ENCODE peak calls at places on chromosome 10, in seven cellular contexts. One of them, this sample, is unnamed.

GRCh38 chr10:48257407-48257961 is 17.0 kb downstream of the FRMPD2 start:
- DNase-seq in GM06990: no peak
- DNase-seq in pancreas: no peak
- DNase-seq in NCI-H774: no peak
- DNase-seq in effector CD4-positive, alpha-beta T cell: no peak
- DNase-seq in ELR: no peak
- DNase-seq in stromal cell of bone marrow: no peak
- DNase-seq in this sample: peak; percentile 3

GRCh38 chr10:127398140-127398966 is 150.8 kb upstream of the NPS start:
- DNase-seq in ELR: peak; percentile 77
- DNase-seq in effector CD4-positive, alpha-beta T cell: no peak
- DNase-seq in pancreas: no peak
- DNase-seq in GM06990: no peak
- DNase-seq in stromal cell of bone marrow: peak; percentile 21
- DNase-seq in NCI-H774: no peak
- DNase-seq in this sample: peak; percentile 7

GRCh38 chr10:117448840-117449239 is 73.6 kb upstream of the PDZD8 start:
- DNase-seq in pancreas: no peak
- DNase-seq in ELR: no peak
- DNase-seq in stromal cell of bone marrow: no peak
- DNase-seq in effector CD4-positive, alpha-beta T cell: no peak
- DNase-seq in GM06990: no peak
- DNase-seq in NCI-H774: no peak
- DNase-seq in this sample: no peak

GRCh38 chr10:43409385-43410109 is 561 bp upstream of the HNRNPF start:
- DNase-seq in GM06990: peak; percentile 53
- DNase-seq in pancreas: no peak
- DNase-seq in NCI-H774: peak; percentile 41
- DNase-seq in stromal cell of bone marrow: no peak
- DNase-seq in ELR: peak; percentile 52
- DNase-seq in effector CD4-positive, alpha-beta T cell: peak; percentile 55
- DNase-seq in this sample: no peak

GRCh38 chr10:87675396-87676376 is 16.0 kb downstream of the PAPSS2 start:
- DNase-seq in ELR: peak; percentile 94
- DNase-seq in NCI-H774: no peak
- DNase-seq in GM06990: no peak
- DNase-seq in effector CD4-positive, alpha-beta T cell: no peak
- DNase-seq in pancreas: no peak
- DNase-seq in stromal cell of bone marrow: no peak
- DNase-seq in this sample: no peak

GRCh38 chr10:70886921-70887665 is 1.3 kb downstream of the PCBD1 start:
- DNase-seq in effector CD4-positive, alpha-beta T cell: no peak
- DNase-seq in ELR: no peak
- DNase-seq in pancreas: no peak
- DNase-seq in GM06990: no peak
- DNase-seq in stromal cell of bone marrow: no peak
- DNase-seq in NCI-H774: no peak
- DNase-seq in this sample: no peak

GRCh38 chr10:121667948-121668335 is 69.7 kb upstream of the FGFR2 start:
- DNase-seq in NCI-H774: no peak
- DNase-seq in pancreas: no peak
- DNase-seq in effector CD4-positive, alpha-beta T cell: no peak
- DNase-seq in ELR: no peak
- DNase-seq in GM06990: no peak
- DNase-seq in stromal cell of bone marrow: no peak
- DNase-seq in this sample: no peak

GRCh38 chr10:23742368-23742767 is 303.5 kb downstream of the OTUD1 start:
- DNase-seq in GM06990: no peak
- DNase-seq in stromal cell of bone marrow: no peak
- DNase-seq in NCI-H774: no peak
- DNase-seq in ELR: no peak
- DNase-seq in effector CD4-positive, alpha-beta T cell: no peak
- DNase-seq in pancreas: no peak
- DNase-seq in this sample: no peak

GRCh38 chr10:119006451-119007210 is 22.9 kb upstream of the NANOS1 start:
- DNase-seq in stromal cell of bone marrow: peak; percentile 97
- DNase-seq in GM06990: no peak
- DNase-seq in NCI-H774: no peak
- DNase-seq in ELR: peak; percentile 93
- DNase-seq in effector CD4-positive, alpha-beta T cell: no peak
- DNase-seq in pancreas: no peak
- DNase-seq in this sample: peak; percentile 92

GRCh38 chr10:70967591-70968588 is 79.5 kb upstream of the PCBD1 start:
- DNase-seq in effector CD4-positive, alpha-beta T cell: no peak
- DNase-seq in NCI-H774: no peak
- DNase-seq in ELR: peak; percentile 7
- DNase-seq in stromal cell of bone marrow: no peak
- DNase-seq in pancreas: no peak
- DNase-seq in GM06990: no peak
- DNase-seq in this sample: no peak

GRCh38 chr10:80769700-80770160 is 232.0 kb downstream of the SH2D4B start:
- DNase-seq in GM06990: no peak
- DNase-seq in stromal cell of bone marrow: no peak
- DNase-seq in pancreas: no peak
- DNase-seq in effector CD4-positive, alpha-beta T cell: no peak
- DNase-seq in NCI-H774: no peak
- DNase-seq in ELR: no peak
- DNase-seq in this sample: no peak

GRCh38 chr10:70541738-70542564 is 60.6 kb downstream of the PRF1 start:
- DNase-seq in ELR: no peak
- DNase-seq in effector CD4-positive, alpha-beta T cell: no peak
- DNase-seq in stromal cell of bone marrow: no peak
- DNase-seq in GM06990: no peak
- DNase-seq in NCI-H774: no peak
- DNase-seq in pancreas: no peak
- DNase-seq in this sample: no peak

GRCh38 chr10:122632561-122632960 is 67.1 kb downstream of the C10orf120 start:
- DNase-seq in GM06990: no peak
- DNase-seq in effector CD4-positive, alpha-beta T cell: no peak
- DNase-seq in ELR: no peak
- DNase-seq in NCI-H774: no peak
- DNase-seq in pancreas: no peak
- DNase-seq in stromal cell of bone marrow: no peak
- DNase-seq in this sample: no peak

GRCh38 chr10:21724020-21724589 is 190.1 kb downstream of the MLLT10 start:
- DNase-seq in stromal cell of bone marrow: no peak
- DNase-seq in pancreas: no peak
- DNase-seq in effector CD4-positive, alpha-beta T cell: no peak
- DNase-seq in NCI-H774: no peak
- DNase-seq in ELR: peak; percentile 44
- DNase-seq in GM06990: no peak
- DNase-seq in this sample: no peak

GRCh38 chr10:28302012-28302667 is 724 bp downstream of the MPP7 start:
- DNase-seq in NCI-H774: no peak
- DNase-seq in stromal cell of bone marrow: peak; percentile 16
- DNase-seq in effector CD4-positive, alpha-beta T cell: no peak
- DNase-seq in ELR: no peak
- DNase-seq in GM06990: no peak
- DNase-seq in pancreas: no peak
- DNase-seq in this sample: no peak

GRCh38 chr10:44395902-44396670 is 11.2 kb upstream of the CXCL12 start:
- DNase-seq in ELR: no peak
- DNase-seq in effector CD4-positive, alpha-beta T cell: no peak
- DNase-seq in stromal cell of bone marrow: no peak
- DNase-seq in NCI-H774: no peak
- DNase-seq in GM06990: no peak
- DNase-seq in pancreas: no peak
- DNase-seq in this sample: no peak

GRCh38 chr10:5861269-5862031 is 28.2 kb downstream of the ANKRD16 start:
- DNase-seq in GM06990: no peak
- DNase-seq in ELR: peak; percentile 95
- DNase-seq in stromal cell of bone marrow: peak; percentile 85
- DNase-seq in effector CD4-positive, alpha-beta T cell: no peak
- DNase-seq in NCI-H774: no peak
- DNase-seq in pancreas: no peak
- DNase-seq in this sample: peak; percentile 38